ENCODE peak calls at places on chromosomes 2 and 18, in ten cellular contexts. E, T, W, F, Q, A, Y, P, N and K are unnamed samples.

GRCh38 chr2:231931481-231931915 is 5.3 kb upstream of the NPPC start:
- DNase-seq in E (peak; percentile 78), T (no peak), W (no peak), F (no peak), Q (peak; percentile 67), A (no peak), Y (no peak), P (no peak), N (no peak), K (no peak)

GRCh38 chr18:6222271-6222670 is 192.4 kb downstream of the L3MBTL4 start:
- DNase-seq in E (no peak), T (no peak), W (no peak), F (no peak), Q (no peak), A (no peak), Y (no peak), P (no peak), N (no peak), K (no peak)

GRCh38 chr2:109270758-109271305 is 141.8 kb downstream of the SH3RF3 start:
- DNase-seq in E (no peak), T (no peak), W (no peak), F (no peak), Q (no peak), A (no peak), Y (no peak), P (no peak), N (no peak), K (no peak)

GRCh38 chr18:662197-662596 is 4.7 kb downstream of the TYMS start:
- DNase-seq in E (no peak), T (no peak), W (no peak), F (no peak), Q (no peak), A (no peak), Y (no peak), P (no peak), N (no peak), K (no peak)

GRCh38 chr2:235766206-235766794 is 272.5 kb downstream of the AGAP1 start:
- DNase-seq in E (peak; percentile 82), T (peak; percentile 50), W (peak; percentile 58), F (peak; percentile 88), Q (peak; percentile 87), A (peak; percentile 36), Y (peak; percentile 6), P (peak; percentile 76), N (peak; percentile 70), K (peak; percentile 67)

GRCh38 chr2:66080136-66080535 is 354.8 kb upstream of the MEIS1 start:
- DNase-seq in E (no peak), T (no peak), W (no peak), F (no peak), Q (no peak), A (no peak), Y (no peak), P (no peak), N (no peak), K (no peak)

GRCh38 chr18:12014976-12015696 is 33.8 kb downstream of the IMPA2 start:
- DNase-seq in E (no peak), T (no peak), W (no peak), F (no peak), Q (no peak), A (no peak), Y (no peak), P (no peak), N (no peak), K (no peak)

GRCh38 chr2:8677646-8678592 is 3.9 kb upstream of the ID2 start:
- DNase-seq in E (peak; percentile 44), T (peak; percentile 26), W (peak; percentile 75), F (peak; percentile 72), Q (peak; percentile 91), A (no peak), Y (peak; percentile 5), P (peak; percentile 26), N (peak; percentile 75), K (no peak)

GRCh38 chr2:30147715-30148611 is 1.2 kb downstream of the YPEL5 start:
- DNase-seq in E (peak; percentile 34), T (peak; percentile 85), W (peak; percentile 85), F (peak; percentile 65), Q (peak; percentile 95), A (peak; percentile 29), Y (peak; percentile 53), P (peak; percentile 88), N (peak; percentile 68), K (peak; percentile 86)

GRCh38 chr2:226887940-226888339 is 52.1 kb downstream of the RHBDD1 start:
- DNase-seq in E (peak; percentile 78), T (no peak), W (no peak), F (no peak), Q (no peak), A (no peak), Y (no peak), P (no peak), N (peak; percentile 84), K (no peak)

GRCh38 chr2:96872591-96873349 is 2.9 kb upstream of the SEMA4C start:
- DNase-seq in E (peak; percentile 38), T (no peak), W (no peak), F (no peak), Q (no peak), A (no peak), Y (no peak), P (no peak), N (peak; percentile 21), K (no peak)

GRCh38 chr2:74267068-74267467 is 68.7 kb downstream of the MTHFD2 start:
- DNase-seq in E (no peak), T (peak; percentile 70), W (peak; percentile 42), F (peak; percentile 31), Q (no peak), A (no peak), Y (no peak), P (peak; percentile 24), N (no peak), K (peak; percentile 70)

GRCh38 chr2:205727174-205727573 is 44.9 kb downstream of the NRP2 start:
- DNase-seq in E (no peak), T (no peak), W (no peak), F (no peak), Q (no peak), A (no peak), Y (no peak), P (no peak), N (no peak), K (no peak)

GRCh38 chr2:53632714-53633113 is 134.9 kb upstream of the CHAC2 start:
- DNase-seq in E (peak; percentile 5), T (no peak), W (no peak), F (no peak), Q (no peak), A (no peak), Y (no peak), P (no peak), N (peak; percentile 73), K (no peak)

GRCh38 chr2:105487142-105488069 is 88.6 kb upstream of the FHL2 start:
- DNase-seq in E (peak; percentile 91), T (no peak), W (no peak), F (no peak), Q (no peak), A (no peak), Y (no peak), P (no peak), N (peak; percentile 93), K (no peak)

GRCh38 chr2:159091381-159091780 is 122.9 kb downstream of the TANC1 start:
- DNase-seq in E (peak; percentile 80), T (no peak), W (no peak), F (peak; percentile 36), Q (no peak), A (no peak), Y (no peak), P (no peak), N (peak; percentile 82), K (no peak)